ENCODE peak calls at places on chromosomes 13 and 19, in ten cellular contexts. X is HL-60; O is CD4-positive, alpha-beta memory T cell; F is GM12865; P is thoracic aorta; V is cardiac muscle cell; E is pancreas; B is fibroblast of mammary gland; R is IMR-90; W is LNCaP clone FGC. S is an unnamed sample.

GRCh38 chr13:72565893-72566292 is 161.5 kb downstream of the MZT1 start:
- DNase-seq in B (peak; percentile 30), W (no peak), P (no peak), O (no peak), X (peak; percentile 17), V (peak; percentile 39), R (peak; percentile 15), F (peak; percentile 21), E (no peak), S (peak; percentile 12)

GRCh38 chr19:49807888-49808675 is 5.0 kb downstream of the FUZ start:
- DNase-seq in R (no peak), V (no peak), F (no peak), P (no peak), B (no peak), O (no peak), X (peak; percentile 18), E (no peak), W (no peak), S (no peak)

GRCh38 chr19:7852851-7853759 is 21.1 kb downstream of the PRR36 start:
- DNase-seq in P (no peak), B (peak; percentile 49), W (no peak), X (peak; percentile 51), R (peak; percentile 41), V (peak; percentile 66), F (peak; percentile 85), O (peak; percentile 47), E (peak; percentile 96), S (peak; percentile 32)

GRCh38 chr13:69580255-69580654 is 527.4 kb upstream of the ATXN8OS start:
- DNase-seq in R (no peak), B (no peak), V (no peak), F (no peak), O (no peak), X (no peak), E (no peak), P (no peak), W (no peak), S (no peak)

GRCh38 chr19:45255611-45256157 is 4.6 kb downstream of the MARK4 start:
- DNase-seq in P (no peak), O (no peak), E (no peak), B (no peak), W (no peak), R (no peak), F (no peak), V (no peak), X (no peak), S (no peak)

GRCh38 chr19:55947532-55947931 is at the start of gene NLRP8:
- DNase-seq in F (no peak), P (no peak), R (no peak), B (no peak), V (no peak), W (no peak), X (no peak), E (no peak), O (no peak), S (no peak)

GRCh38 chr19:29318581-29318980 is 105.6 kb upstream of the UQCRFS1 start:
- DNase-seq in P (no peak), R (no peak), V (no peak), W (no peak), X (no peak), F (no peak), O (no peak), B (no peak), E (no peak), S (no peak)

GRCh38 chr13:37058801-37059135 is 720 bp downstream of the SUPT20H start:
- DNase-seq in X (no peak), B (no peak), F (no peak), W (no peak), E (no peak), P (no peak), R (no peak), V (peak; percentile 34), O (no peak), S (peak; percentile 24)

GRCh38 chr13:24688901-24689300 is 8.7 kb downstream of the ATP12A start:
- DNase-seq in R (no peak), W (no peak), X (no peak), F (no peak), P (no peak), B (no peak), V (no peak), E (no peak), O (no peak), S (no peak)

GRCh38 chr13:24694907-24695306 is 14.7 kb downstream of the ATP12A start:
- DNase-seq in X (no peak), W (no peak), E (no peak), O (no peak), B (no peak), F (no peak), V (no peak), P (no peak), R (no peak), S (no peak)

GRCh38 chr13:24693862-24694471 is 13.8 kb downstream of the ATP12A start:
- DNase-seq in P (no peak), B (peak; percentile 60), F (peak; percentile 76), O (peak; percentile 42), R (peak; percentile 55), X (peak; percentile 78), V (peak; percentile 64), W (peak; percentile 34), E (no peak), S (peak; percentile 51)

GRCh38 chr13:24691381-24691780 is 11.2 kb downstream of the ATP12A start:
- DNase-seq in O (no peak), F (no peak), W (no peak), X (no peak), P (no peak), B (no peak), V (no peak), R (no peak), E (no peak), S (no peak)

DNA sequence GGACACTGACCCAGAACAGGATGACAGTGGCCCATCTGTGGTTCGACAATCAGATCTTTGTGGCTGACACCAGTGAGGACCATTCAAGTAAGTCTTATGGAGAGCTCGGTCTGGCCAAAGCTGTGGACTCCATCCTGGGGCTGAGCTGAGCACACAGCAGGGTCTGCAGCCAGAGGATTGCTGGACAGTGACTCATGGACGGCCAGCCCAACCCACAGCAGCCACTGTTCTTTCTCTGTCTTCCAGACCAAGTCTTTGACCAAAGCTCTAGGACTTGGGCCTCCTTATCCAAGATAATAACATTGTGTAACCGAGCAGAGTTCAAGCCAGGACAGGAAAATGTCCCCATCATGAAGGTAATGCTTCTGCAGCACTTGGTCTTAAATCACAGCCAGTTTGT is 12.3 kb downstream of the ATP12A start:
- DNase-seq in X (no peak), P (no peak), V (peak; percentile 82), F (no peak), B (peak; percentile 63), R (peak; percentile 8), W (no peak), O (no peak), E (no peak), S (no peak)
- H3K4me3 ChIP-seq in X (no peak overlapping the region), P (no peak overlapping the region), V (no peak overlapping the region), F (no peak overlapping the region), B (no peak overlapping the region), R (no peak overlapping the region), W (no peak overlapping the region), O (no peak overlapping the region), E (no peak overlapping the region), S (no peak overlapping the region)

GRCh38 chr19:48614436-48615144 is at the start of gene FAM83E:
- DNase-seq in O (no peak), R (no peak), F (peak; percentile 44), W (no peak), X (no peak), B (no peak), P (no peak), V (no peak), E (peak; percentile 65), S (no peak)

GRCh38 chr19:48613852-48614435 is 932 bp downstream of the FAM83E start:
- DNase-seq in W (no peak), F (peak; percentile 32), P (no peak), V (no peak), O (no peak), R (no peak), E (peak; percentile 58), X (no peak), B (no peak), S (no peak)

GRCh38 chr19:48615145-48616040 is 517 bp upstream of the FAM83E start:
- DNase-seq in X (no peak), O (no peak), B (no peak), F (no peak), P (no peak), R (no peak), W (no peak), E (no peak), V (no peak), S (no peak)

GRCh38 chr19:48611872-48612271 is 3.0 kb downstream of the FAM83E start:
- DNase-seq in W (no peak), R (no peak), X (no peak), B (no peak), E (no peak), F (no peak), P (no peak), V (no peak), O (no peak), S (no peak)

GRCh38 chr19:48613024-48613851 is 1.6 kb downstream of the FAM83E start:
- DNase-seq in O (no peak), E (peak; percentile 66), R (no peak), W (no peak), B (no peak), X (no peak), V (no peak), F (peak; percentile 26), P (no peak), S (no peak)
- H3K4me3 ChIP-seq in O (no peak overlapping the region), E (no peak overlapping the region), R (no peak overlapping the region), W (no peak overlapping the region), B (no peak overlapping the region), X (no peak overlapping the region), V (no peak overlapping the region), F (no peak overlapping the region), P (no peak overlapping the region), S (no peak overlapping the region)

GRCh38 chr13:75416327-75417005 is 65.5 kb downstream of the TBC1D4 start:
- DNase-seq in W (no peak), O (no peak), P (no peak), F (peak; percentile 68), R (no peak), X (no peak), V (no peak), B (peak; percentile 20), E (no peak), S (no peak)
- H3K4me3 ChIP-seq in W (no peak overlapping the region), O (no peak overlapping the region), P (no peak overlapping the region), F (no peak overlapping the region), R (no peak overlapping the region), X (no peak overlapping the region), V (no peak overlapping the region), B (no peak overlapping the region), E (no peak overlapping the region), S (no peak overlapping the region)

DNA sequence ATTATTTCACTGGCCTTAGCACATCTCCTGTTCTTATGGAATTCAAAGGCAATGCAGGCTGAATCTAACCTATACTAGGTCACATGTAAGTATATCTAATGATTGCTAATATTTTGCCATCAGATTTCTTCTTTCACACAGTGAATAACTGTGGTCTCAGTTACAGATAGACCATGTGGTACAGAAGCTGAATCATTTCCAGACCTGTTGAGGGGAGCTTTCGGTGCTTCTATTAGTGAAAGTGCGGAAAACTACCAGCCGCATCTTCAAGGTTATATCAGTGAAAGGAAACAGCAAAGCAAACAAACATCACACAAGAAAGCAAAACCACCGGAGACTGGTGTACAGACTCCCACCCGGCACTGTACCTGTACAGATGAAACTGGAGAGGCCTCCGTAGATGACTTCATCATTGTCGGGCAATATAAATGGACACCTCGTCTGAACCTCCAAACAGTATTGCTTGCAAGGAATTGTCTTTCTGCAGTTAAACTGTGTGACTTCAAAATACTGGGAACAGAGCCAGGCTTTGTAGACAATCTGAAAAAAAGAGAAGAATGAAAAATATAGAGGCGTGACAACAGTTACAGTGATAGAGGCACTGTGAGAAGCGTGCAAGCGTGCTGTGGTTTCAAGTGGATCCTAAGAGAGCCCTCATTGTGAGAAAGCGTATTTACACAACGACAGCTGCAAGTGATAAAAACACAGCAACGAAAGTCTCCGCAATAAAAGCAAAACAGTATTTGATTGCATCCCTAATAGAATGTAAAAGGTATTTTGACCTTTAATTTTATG is 642.5 kb upstream of the ARGLU1 start:
- DNase-seq in R (peak; percentile 20), V (peak; percentile 42), F (peak; percentile 10), B (peak; percentile 4), P (no peak), E (no peak), O (no peak), X (no peak), W (no peak), S (no peak)
- H3K4me3 ChIP-seq in R (no peak overlapping the region), V (no peak overlapping the region), F (no peak overlapping the region), B (no peak overlapping the region), P (peak overlapping the region; percentile 27), E (no peak overlapping the region), O (no peak overlapping the region), X (no peak overlapping the region), W (no peak overlapping the region), S (no peak overlapping the region)

S was measured in Jurkat, Clone E6-1.